ENCODE peak calls at places on chromosomes 2 and 18, in seven cellular contexts. R is GM23338, I is SK-N-MC, K is neural progenitor cell, L is GM23248, O is HCT116, X is hepatocyte. U is an unnamed sample.

GRCh38 chr2:151976945-151977353 is 121.9 kb downstream of the CACNB4 start:
- DNase-seq in R (no peak), I (no peak), K (no peak), L (no peak), O (no peak), X (no peak), U (no peak)

GRCh38 chr2:55224761-55225261 is 7.3 kb downstream of the CLHC1 start:
- DNase-seq in R (peak), I (no peak), K (peak), L (no peak), O (no peak), X (no peak), U (no peak)

GRCh38 chr18:30889582-30890301 is 152.8 kb downstream of the DSC3 start:
- DNase-seq in R (peak), I (no peak), K (peak), L (no peak), O (peak), X (peak), U (peak)

GRCh38 chr2:4604767-4605166 is 901.4 kb downstream of the DCDC2C start:
- DNase-seq in R (peak), I (no peak), K (peak), L (no peak), O (no peak), X (no peak), U (no peak)

GRCh38 chr18:79534356-79534755 is 138.6 kb downstream of the NFATC1 start:
- DNase-seq in R (no peak), I (no peak), K (no peak), L (no peak), O (no peak), X (no peak), U (no peak)

GRCh38 chr18:32937007-32937540 is 164.3 kb upstream of the KLHL14 start:
- DNase-seq in R (peak), I (no peak), K (peak), L (no peak), O (no peak), X (no peak), U (no peak)

GRCh38 chr2:54479422-54479821 is 23.3 kb downstream of the SPTBN1 start:
- DNase-seq in R (no peak), I (no peak), K (no peak), L (peak), O (no peak), X (no peak), U (peak)

GRCh38 chr2:171323971-171324528 is 109.7 kb downstream of the METTL8 start:
- DNase-seq in R (no peak), I (no peak), K (no peak), L (no peak), O (no peak), X (no peak), U (no peak)

GRCh38 chr2:155546715-155547555 is 785.6 kb downstream of the NR4A2 start:
- DNase-seq in R (no peak), I (no peak), K (no peak), L (peak), O (no peak), X (no peak), U (no peak)

GRCh38 chr2:7358865-7359264 is 441.7 kb downstream of the RNF144A start:
- DNase-seq in R (peak), I (no peak), K (no peak), L (no peak), O (no peak), X (no peak), U (no peak)

GRCh38 chr2:21032338-21033236 is 11.3 kb downstream of the APOB start:
- DNase-seq in R (no peak), I (no peak), K (no peak), L (no peak), O (no peak), X (no peak), U (no peak)

GRCh38 chr2:59025157-59025757 is 784.1 kb upstream of the FANCL start:
- DNase-seq in R (peak), I (peak), K (peak), L (peak), O (peak), X (peak), U (peak)

GRCh38 chr2:20647211-20647610 is 3.7 kb downstream of the HS1BP3 start:
- DNase-seq in R (no peak), I (no peak), K (no peak), L (no peak), O (no peak), X (no peak), U (no peak)

GRCh38 chr2:7673101-7673500 is 755.9 kb downstream of the RNF144A start:
- DNase-seq in R (no peak), I (no peak), K (no peak), L (no peak), O (no peak), X (no peak), U (no peak)

DNA sequence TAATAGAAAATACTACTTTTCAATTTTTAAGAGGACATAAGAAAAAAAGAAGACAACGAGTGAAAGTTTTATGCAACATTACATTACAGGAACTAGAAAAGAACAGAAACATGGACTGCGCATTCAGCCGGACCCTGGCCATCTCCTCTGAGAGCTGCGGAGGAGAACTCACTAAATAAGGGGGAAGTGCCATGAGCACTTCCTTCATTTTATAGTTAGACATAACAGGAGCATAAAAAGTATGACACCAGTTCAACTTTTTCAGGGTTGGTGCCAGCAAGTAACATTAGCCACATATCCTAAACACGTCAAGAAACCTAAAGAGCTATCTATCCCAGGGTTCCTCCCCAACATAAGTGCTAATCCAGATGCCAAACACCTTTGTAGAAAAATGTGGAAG is 78.0 kb upstream of the SERTAD2 start:
- DNase-seq in R (no peak), I (no peak), K (no peak), L (no peak), O (no peak), X (no peak), U (no peak)
- H3K27ac ChIP-seq in R (no peak), I (no peak), K (no peak), L (peak), O (no peak), X (peak), U (no peak)

DNA sequence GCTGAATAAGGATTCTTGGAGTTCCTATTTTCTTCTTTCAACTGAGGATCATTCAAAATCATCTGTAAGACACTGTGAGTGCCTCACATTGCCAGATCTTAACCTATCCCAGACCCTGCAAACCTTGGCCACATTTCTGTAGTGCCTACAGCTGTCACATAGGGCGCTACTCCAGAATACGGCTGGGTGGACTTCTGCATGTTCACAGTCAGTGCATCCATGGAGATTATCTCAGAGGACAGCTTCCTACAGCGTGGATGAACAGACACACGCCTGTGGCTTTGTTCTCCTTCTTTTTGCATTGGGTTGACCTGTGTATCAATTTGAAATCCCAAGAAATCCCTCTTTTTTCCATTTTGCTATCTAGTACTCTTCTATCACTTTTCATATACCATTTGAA is 1.9 kb upstream of the KLHL29 start:
- DNase-seq in R (no peak), I (no peak), K (no peak), L (no peak), O (no peak), X (no peak), U (no peak)
- TF ChIP-seq EZH2 in R (no peak), I (no peak), K (no peak), L (no peak), O (no peak), X (no peak), U (no peak)

GRCh38 chr2:179711375-179711774 is 150.0 kb downstream of the ZNF385B start:
- DNase-seq in R (peak), I (no peak), K (no peak), L (no peak), O (no peak), X (peak), U (no peak)
- H3K27ac ChIP-seq in R (no peak), I (no peak), K (no peak), L (no peak), O (no peak), X (no peak), U (no peak)

DNA sequence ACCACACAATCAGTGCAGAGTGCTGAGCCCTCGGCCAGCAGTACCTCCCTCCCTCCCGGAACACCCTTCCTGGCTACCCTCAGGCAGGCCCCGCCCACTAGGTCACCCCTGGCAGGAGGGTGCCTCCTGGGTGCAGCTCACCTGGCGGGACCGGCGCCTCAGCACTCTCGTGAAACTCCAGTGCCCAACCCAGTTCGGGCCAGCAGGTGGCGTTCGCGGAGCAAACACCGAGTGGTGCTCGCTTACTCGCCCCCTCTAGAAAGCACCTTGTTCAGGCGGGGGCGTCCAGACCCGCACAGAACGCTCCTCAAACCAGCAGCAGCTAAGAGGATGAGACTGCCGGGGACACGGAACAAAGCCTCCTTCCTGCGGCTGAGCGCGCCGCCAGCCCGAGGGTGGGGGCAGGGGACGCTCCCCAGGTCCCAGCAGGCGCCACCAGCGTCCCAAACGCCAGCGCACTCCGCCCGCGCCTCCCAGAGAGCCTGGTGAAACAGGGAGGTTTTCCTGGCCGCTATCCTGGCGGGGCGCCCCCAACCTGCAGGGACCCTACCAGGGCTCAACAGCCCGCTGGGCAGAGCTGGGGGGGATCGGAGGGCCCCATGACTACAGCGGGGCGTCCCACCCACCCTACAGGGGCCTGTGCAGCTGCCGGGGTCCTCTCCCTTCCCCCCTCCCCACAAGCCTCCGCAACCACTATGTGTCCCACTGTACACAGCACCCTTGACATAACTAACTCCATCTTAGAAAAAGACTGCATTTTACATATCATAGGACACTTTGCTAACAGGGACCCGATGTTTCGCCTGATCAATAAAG is 44.7 kb downstream of the MRPS5 start:
- DNase-seq in R (peak), I (no peak), K (peak), L (peak), O (peak), X (peak), U (peak)
- TF ChIP-seq EZH2 in R (no peak), I (no peak), K (no peak), L (no peak), O (no peak), X (no peak), U (no peak)

DNA sequence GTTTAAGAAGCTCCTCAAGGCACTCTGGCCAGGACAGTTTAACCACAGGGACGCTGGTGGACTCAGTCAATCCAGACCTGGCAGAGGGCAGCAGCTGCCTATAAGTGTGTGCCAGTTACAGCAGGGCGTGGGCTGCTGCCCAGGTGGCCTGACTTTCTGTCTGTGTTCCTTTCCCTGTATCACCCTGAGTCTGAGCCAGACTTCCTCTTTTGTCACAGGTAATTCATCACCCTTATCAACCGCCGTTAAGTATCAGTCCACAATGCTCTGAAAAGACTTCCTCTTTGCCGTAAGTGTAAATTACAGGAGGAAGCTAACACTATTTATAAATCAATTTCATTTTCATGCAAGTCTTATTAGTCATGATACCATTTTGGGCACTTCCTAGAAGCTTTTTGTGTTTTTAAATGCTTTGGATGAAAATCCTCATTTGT is 7.0 kb downstream of the LPIN1 start:
- DNase-seq in R (no peak), I (no peak), K (no peak), L (peak), O (no peak), X (no peak), U (no peak)
- H3K27ac ChIP-seq in R (no peak), I (no peak), K (peak), L (no peak), O (no peak), X (peak), U (no peak)

DNA sequence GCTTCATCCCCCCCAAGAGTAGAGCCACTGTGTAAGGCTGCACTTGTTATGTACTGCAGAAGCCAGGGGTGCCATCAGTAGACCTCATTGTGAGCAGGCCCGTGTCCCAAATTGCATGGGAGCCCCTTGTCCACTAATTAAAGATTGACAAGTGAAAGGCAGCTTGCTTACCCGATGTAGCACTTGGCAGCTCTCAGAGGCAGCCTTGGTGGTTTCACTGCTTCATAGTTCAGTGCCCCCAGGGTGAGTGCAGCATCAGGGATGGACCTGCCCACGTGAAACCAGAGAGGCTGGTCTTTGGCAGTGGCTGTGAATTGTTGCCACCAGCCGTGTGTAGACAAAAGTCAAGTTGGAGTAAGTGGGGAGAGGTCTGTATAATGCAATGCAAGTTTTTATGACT is 13.3 kb downstream of the TUBB6 start:
- DNase-seq in R (no peak), I (no peak), K (no peak), L (peak), O (no peak), X (no peak), U (no peak)
- TF ChIP-seq EZH2 in R (no peak), I (no peak), K (no peak), L (no peak), O (no peak), X (no peak), U (no peak)

DNA sequence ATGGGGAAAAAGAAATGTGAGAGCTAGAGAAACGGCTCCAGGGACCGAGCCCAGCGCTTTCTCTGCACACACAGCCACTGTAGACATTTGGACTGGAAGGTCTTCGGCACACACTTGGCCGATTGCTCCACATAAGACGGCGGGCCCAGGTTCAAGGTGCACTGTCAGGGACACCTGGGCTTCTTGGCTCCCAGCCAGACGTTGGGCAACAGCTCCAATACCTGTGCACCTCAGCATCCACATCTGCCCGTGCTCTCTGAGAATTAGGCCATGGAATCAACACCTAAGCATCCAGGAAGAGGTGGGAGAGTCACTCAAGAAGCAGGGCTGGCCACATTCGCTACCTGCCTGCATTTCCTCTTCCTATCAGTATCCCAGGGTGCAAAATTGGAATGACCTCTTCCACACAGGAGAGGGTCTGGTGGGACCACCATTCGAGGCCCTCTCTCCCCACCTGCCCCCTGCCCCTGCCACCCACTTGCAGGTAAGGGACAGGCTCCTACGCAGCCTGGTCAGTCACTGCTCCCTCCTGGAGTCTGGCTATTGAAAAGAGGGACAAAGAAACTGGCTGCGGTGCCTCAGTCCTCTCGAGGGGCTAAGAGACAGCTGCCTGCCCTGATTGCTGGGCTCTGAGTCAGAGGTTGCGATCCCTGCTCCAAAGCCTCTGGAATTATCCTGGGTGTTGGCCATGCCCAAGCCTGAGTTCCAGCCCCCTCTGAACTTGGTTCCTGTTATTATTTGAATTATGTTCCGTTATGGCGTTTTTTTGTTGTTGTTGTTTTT is 40.1 kb upstream of the TAF1B start:
- DNase-seq in R (no peak), I (no peak), K (peak), L (peak), O (no peak), X (peak), U (no peak)
- H3K27ac ChIP-seq in R (no peak), I (no peak), K (no peak), L (peak), O (no peak), X (no peak), U (no peak)

GRCh38 chr2:181686566-181687185 is 6.4 kb upstream of the NEUROD1 start:
- DNase-seq in R (no peak), I (no peak), K (no peak), L (no peak), O (no peak), X (no peak), U (no peak)

GRCh38 chr2:181682795-181683517 is 2.6 kb upstream of the NEUROD1 start:
- DNase-seq in R (peak), I (no peak), K (peak), L (peak), O (no peak), X (no peak), U (no peak)

GRCh38 chr2:181683518-181684453 is 3.5 kb upstream of the NEUROD1 start:
- DNase-seq in R (peak), I (no peak), K (peak), L (peak), O (peak), X (peak), U (peak)

GRCh38 chr2:181685150-181685688 is 4.9 kb upstream of the NEUROD1 start:
- DNase-seq in R (peak), I (no peak), K (peak), L (peak), O (no peak), X (peak), U (no peak)

DNA sequence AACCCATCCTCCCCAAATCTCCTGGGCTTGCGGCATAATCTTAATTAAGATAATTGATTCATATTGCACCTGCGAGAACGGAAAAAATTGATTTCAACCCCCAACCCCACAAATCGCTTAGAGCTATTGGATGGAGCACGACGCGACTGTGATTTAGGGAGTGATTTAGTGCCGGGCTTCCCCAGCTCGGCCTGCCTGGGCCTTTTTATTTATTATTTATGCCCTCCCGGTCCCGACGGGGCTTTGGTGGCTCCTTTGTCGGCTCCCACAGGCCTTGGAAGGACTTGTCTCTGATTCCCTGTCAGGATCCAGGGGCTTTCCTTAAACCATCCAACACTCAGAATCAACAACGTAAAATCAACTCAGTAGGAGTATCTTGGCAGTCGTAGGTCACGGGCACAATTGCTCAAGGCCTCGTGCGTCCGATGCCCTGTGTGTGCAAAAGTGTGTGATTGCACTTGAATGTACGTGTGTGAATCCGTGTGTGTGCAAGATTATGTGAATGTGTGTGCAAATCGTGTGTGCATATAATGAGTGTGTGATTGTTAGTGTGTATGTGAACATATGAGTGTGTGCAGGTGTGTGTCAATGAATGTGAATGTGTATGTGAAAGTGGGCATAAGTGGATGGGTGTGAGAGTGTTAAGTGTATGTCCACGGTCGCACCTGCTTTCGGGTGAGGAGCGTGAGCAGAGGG is 4.3 kb upstream of the NEUROD1 start:
- DNase-seq in R (no peak), I (no peak), K (no peak), L (no peak), O (no peak), X (no peak), U (no peak)
- TF ChIP-seq EZH2 in R (peak), I (no peak), K (peak), L (peak), O (no peak), X (peak), U (no peak)